ENCODE peak calls at places on chromosomes 5 and 9, in six cellular contexts. One of them, this sample, is unnamed.

GRCh38 chr5:135130526-135131215 is 96.6 kb upstream of the PITX1 start:
- DNase-seq in mucosa of gallbladder: no peak
- DNase-seq in T-helper 2 cell: no peak
- DNase-seq in DMS153: no peak
- DNase-seq in NCI-H1417: no peak
- DNase-seq in T-helper 17 cell: no peak
- DNase-seq in this sample: peak

GRCh38 chr5:120252839-120253238 is 211.3 kb upstream of the PRR16 start:
- DNase-seq in mucosa of gallbladder: no peak
- DNase-seq in T-helper 2 cell: no peak
- DNase-seq in DMS153: no peak
- DNase-seq in NCI-H1417: peak
- DNase-seq in T-helper 17 cell: no peak
- DNase-seq in this sample: no peak

GRCh38 chr9:124248066-124248465 is 9.7 kb upstream of the NEK6 start:
- DNase-seq in mucosa of gallbladder: no peak
- DNase-seq in T-helper 2 cell: no peak
- DNase-seq in DMS153: no peak
- DNase-seq in NCI-H1417: no peak
- DNase-seq in T-helper 17 cell: no peak
- DNase-seq in this sample: no peak

GRCh38 chr5:99285606-99286005 is 356.8 kb upstream of the CHD1 start:
- DNase-seq in mucosa of gallbladder: no peak
- DNase-seq in T-helper 2 cell: no peak
- DNase-seq in DMS153: peak
- DNase-seq in NCI-H1417: no peak
- DNase-seq in T-helper 17 cell: no peak
- DNase-seq in this sample: no peak

GRCh38 chr9:132221941-132222340 is 60.1 kb downstream of the NTNG2 start:
- DNase-seq in mucosa of gallbladder: no peak
- DNase-seq in T-helper 2 cell: no peak
- DNase-seq in DMS153: no peak
- DNase-seq in NCI-H1417: no peak
- DNase-seq in T-helper 17 cell: no peak
- DNase-seq in this sample: no peak

GRCh38 chr5:127957701-127958190 is 125.8 kb upstream of the SLC12A2 start:
- DNase-seq in mucosa of gallbladder: no peak
- DNase-seq in T-helper 2 cell: no peak
- DNase-seq in DMS153: no peak
- DNase-seq in NCI-H1417: no peak
- DNase-seq in T-helper 17 cell: no peak
- DNase-seq in this sample: no peak

GRCh38 chr9:18969095-18969494 is 63.9 kb downstream of the SAXO1 start:
- DNase-seq in mucosa of gallbladder: peak
- DNase-seq in T-helper 2 cell: no peak
- DNase-seq in DMS153: no peak
- DNase-seq in NCI-H1417: no peak
- DNase-seq in T-helper 17 cell: no peak
- DNase-seq in this sample: no peak

GRCh38 chr5:32223972-32224608 is 50.0 kb upstream of the GOLPH3 start:
- DNase-seq in mucosa of gallbladder: peak
- DNase-seq in T-helper 2 cell: no peak
- DNase-seq in DMS153: no peak
- DNase-seq in NCI-H1417: no peak
- DNase-seq in T-helper 17 cell: no peak
- DNase-seq in this sample: peak

GRCh38 chr5:72171667-72172066 is 64.4 kb downstream of the MAP1B start:
- DNase-seq in mucosa of gallbladder: no peak
- DNase-seq in T-helper 2 cell: no peak
- DNase-seq in DMS153: no peak
- DNase-seq in NCI-H1417: no peak
- DNase-seq in T-helper 17 cell: no peak
- DNase-seq in this sample: peak

GRCh38 chr5:68444048-68444447 is 228.5 kb downstream of the PIK3R1 start:
- DNase-seq in mucosa of gallbladder: no peak
- DNase-seq in T-helper 2 cell: no peak
- DNase-seq in DMS153: no peak
- DNase-seq in NCI-H1417: no peak
- DNase-seq in T-helper 17 cell: no peak
- DNase-seq in this sample: no peak

GRCh38 chr9:94642526-94642925 is 3.2 kb upstream of the FBP1 start:
- DNase-seq in mucosa of gallbladder: no peak
- DNase-seq in T-helper 2 cell: no peak
- DNase-seq in DMS153: no peak
- DNase-seq in NCI-H1417: no peak
- DNase-seq in T-helper 17 cell: no peak
- DNase-seq in this sample: no peak

GRCh38 chr9:131017067-131017466 is 8.1 kb downstream of the LAMC3 start:
- DNase-seq in mucosa of gallbladder: no peak
- DNase-seq in T-helper 2 cell: no peak
- DNase-seq in DMS153: no peak
- DNase-seq in NCI-H1417: no peak
- DNase-seq in T-helper 17 cell: no peak
- DNase-seq in this sample: peak

GRCh38 chr5:170832241-170832640 is 29.6 kb upstream of the RANBP17 start:
- DNase-seq in mucosa of gallbladder: no peak
- DNase-seq in T-helper 2 cell: no peak
- DNase-seq in DMS153: no peak
- DNase-seq in NCI-H1417: no peak
- DNase-seq in T-helper 17 cell: no peak
- DNase-seq in this sample: no peak

GRCh38 chr9:130183133-130183762 is 11.0 kb downstream of the NCS1 start:
- DNase-seq in mucosa of gallbladder: no peak
- DNase-seq in T-helper 2 cell: no peak
- DNase-seq in DMS153: no peak
- DNase-seq in NCI-H1417: no peak
- DNase-seq in T-helper 17 cell: no peak
- DNase-seq in this sample: peak

GRCh38 chr5:150073677-150074076 is 12.7 kb downstream of the CSF1R start:
- DNase-seq in mucosa of gallbladder: no peak
- DNase-seq in T-helper 2 cell: no peak
- DNase-seq in DMS153: no peak
- DNase-seq in NCI-H1417: no peak
- DNase-seq in T-helper 17 cell: no peak
- DNase-seq in this sample: no peak